ENCODE peak calls at places on chromosome 12, in four cellular contexts. H is H9, T is transverse colon, R is AG04450. K is an unnamed sample.

GRCh38 chr12:26803552-26803951 is 29.4 kb downstream of the ITPR2 start:
- DNase-seq in R (no peak), T (no peak), H (no peak), K (no peak)

GRCh38 chr12:15827136-15827535 is 37.9 kb upstream of the EPS8 start:
- DNase-seq in T (no peak), R (no peak), H (no peak), K (no peak)

GRCh38 chr12:119463211-119463914 is 128.8 kb downstream of the CCDC60 start:
- DNase-seq in R (no peak), H (no peak), T (no peak), K (no peak)

GRCh38 chr12:21992823-21993222 is 51.6 kb upstream of the ABCC9 start:
- DNase-seq in H (no peak), T (peak), R (no peak), K (peak)

GRCh38 chr12:106223485-106224391 is 24.1 kb downstream of the CKAP4 start:
- DNase-seq in T (peak), R (no peak), H (peak), K (peak)

GRCh38 chr12:125983094-125983783 is 918.0 kb downstream of the AACS start:
- DNase-seq in H (peak), T (peak), R (no peak), K (no peak)

GRCh38 chr12:114508529-114509129 is 102.7 kb upstream of the TBX5 start:
- DNase-seq in T (peak), H (peak), R (peak), K (peak)

GRCh38 chr12:115840159-115840558 is 437.3 kb downstream of the MED13L start:
- DNase-seq in T (no peak), H (no peak), R (no peak), K (no peak)

GRCh38 chr12:50985322-50985721 is 33.0 kb downstream of the HIGD1C start:
- DNase-seq in H (no peak), T (no peak), R (no peak), K (no peak)

GRCh38 chr12:59629890-59630289 is 34.1 kb downstream of the SLC16A7 start:
- DNase-seq in H (no peak), R (no peak), T (no peak), K (no peak)

GRCh38 chr12:70247653-70248199 is 4.5 kb downstream of the CNOT2 start:
- DNase-seq in H (no peak), R (no peak), T (no peak), K (no peak)

GRCh38 chr12:90234455-90234854 is 525.8 kb upstream of the ATP2B1 start:
- DNase-seq in R (no peak), H (no peak), T (no peak), K (no peak)

GRCh38 chr12:96219700-96220206 is 25.6 kb downstream of the ELK3 start:
- DNase-seq in T (no peak), R (peak), H (peak), K (no peak)

GRCh38 chr12:93733358-93733757 is 56.2 kb downstream of the CRADD start:
- DNase-seq in H (no peak), T (no peak), R (no peak), K (peak)

GRCh38 chr12:123063535-123063934 is 83.1 kb downstream of the ARL6IP4 start:
- DNase-seq in H (peak), R (no peak), T (no peak), K (no peak)

GRCh38 chr12:96227365-96228106 is 33.4 kb downstream of the ELK3 start:
- DNase-seq in R (no peak), H (no peak), T (no peak), K (no peak)

GRCh38 chr12:121614872-121615467 is 11.4 kb upstream of the ORAI1 start:
- DNase-seq in H (no peak), T (no peak), R (no peak), K (no peak)

GRCh38 chr12:121618659-121619233 is 7.6 kb upstream of the ORAI1 start:
- DNase-seq in H (no peak), T (no peak), R (no peak), K (no peak)

GRCh38 chr12:121626087-121626852 is at the start of gene ORAI1:
- DNase-seq in H (peak), R (peak), T (peak), K (peak)

DNA sequence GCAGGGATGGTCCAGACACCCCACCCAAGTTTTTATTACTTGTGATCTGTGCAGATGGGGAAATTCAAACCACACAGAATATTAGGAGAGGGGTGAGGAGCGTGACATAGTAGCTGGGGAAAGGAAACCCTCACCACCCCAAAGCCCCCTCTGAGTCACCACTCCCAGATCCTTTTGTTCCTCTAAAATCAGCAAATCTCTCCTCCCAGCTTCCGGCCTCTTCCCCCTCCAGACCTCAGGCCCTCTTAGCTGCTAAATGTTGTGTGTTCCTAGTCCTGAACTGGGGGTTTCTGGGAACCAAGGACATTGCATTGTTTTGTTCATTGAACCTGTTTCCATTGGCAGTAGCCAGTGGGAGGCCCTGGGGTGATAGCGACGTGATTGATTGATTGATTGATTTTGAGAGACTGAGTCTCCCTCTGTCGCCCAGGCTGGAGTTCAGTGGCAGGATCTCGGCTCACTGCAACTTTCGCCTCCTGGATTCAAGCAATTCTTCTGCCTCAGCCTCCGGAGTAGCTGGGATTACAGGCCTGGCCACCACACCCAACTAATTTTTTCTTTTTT is 5.9 kb upstream of the ORAI1 start:
- DNase-seq in R (no peak), H (peak), T (no peak), K (no peak)
- H3K27ac ChIP-seq in R (no peak), H (no peak), T (no peak), K (no peak)

GRCh38 chr12:112022241-112023016 is 9.2 kb downstream of the ERP29 start:
- DNase-seq in H (no peak), T (no peak), R (no peak), K (no peak)
- H3K27ac ChIP-seq in H (no peak), T (no peak), R (no peak), K (no peak)

DNA sequence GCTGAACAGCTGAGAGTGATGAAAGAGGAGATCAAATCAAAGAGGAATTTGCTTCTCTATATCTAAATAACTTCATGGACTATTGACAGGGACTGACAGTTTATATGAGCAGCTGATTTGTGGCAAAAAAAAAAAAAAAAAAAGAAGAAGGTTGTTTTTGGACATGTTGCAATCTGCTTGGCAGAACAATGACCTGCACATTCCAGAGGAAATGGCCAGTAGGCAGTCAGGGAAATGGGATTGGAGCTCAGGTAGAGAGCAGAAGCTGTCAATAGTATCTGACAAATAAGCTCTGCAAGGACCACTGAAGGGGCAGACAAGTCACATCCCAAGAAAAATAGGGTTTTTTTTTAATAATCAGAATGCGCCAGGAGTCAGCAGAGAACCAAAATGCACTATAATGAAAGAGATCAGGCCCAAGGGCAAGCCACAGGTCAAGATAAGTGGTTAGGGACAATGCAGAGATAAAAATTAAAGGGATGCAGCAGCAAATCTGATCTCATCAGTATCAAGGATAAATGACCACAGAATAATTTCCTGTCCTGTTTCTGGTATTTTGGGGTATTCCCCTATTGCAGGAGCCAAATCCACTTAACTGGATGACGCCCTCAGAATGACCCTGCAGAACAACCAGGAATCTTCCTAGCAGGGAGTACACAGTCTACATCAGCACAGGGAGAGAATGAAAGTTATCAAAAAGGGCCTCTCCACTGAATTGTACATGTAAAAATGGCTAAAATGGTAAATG is 22.6 kb upstream of the DUSP16 start:
- DNase-seq in R (no peak), H (no peak), T (no peak), K (no peak)
- H3K27ac ChIP-seq in R (no peak), H (no peak), T (no peak), K (no peak)

DNA sequence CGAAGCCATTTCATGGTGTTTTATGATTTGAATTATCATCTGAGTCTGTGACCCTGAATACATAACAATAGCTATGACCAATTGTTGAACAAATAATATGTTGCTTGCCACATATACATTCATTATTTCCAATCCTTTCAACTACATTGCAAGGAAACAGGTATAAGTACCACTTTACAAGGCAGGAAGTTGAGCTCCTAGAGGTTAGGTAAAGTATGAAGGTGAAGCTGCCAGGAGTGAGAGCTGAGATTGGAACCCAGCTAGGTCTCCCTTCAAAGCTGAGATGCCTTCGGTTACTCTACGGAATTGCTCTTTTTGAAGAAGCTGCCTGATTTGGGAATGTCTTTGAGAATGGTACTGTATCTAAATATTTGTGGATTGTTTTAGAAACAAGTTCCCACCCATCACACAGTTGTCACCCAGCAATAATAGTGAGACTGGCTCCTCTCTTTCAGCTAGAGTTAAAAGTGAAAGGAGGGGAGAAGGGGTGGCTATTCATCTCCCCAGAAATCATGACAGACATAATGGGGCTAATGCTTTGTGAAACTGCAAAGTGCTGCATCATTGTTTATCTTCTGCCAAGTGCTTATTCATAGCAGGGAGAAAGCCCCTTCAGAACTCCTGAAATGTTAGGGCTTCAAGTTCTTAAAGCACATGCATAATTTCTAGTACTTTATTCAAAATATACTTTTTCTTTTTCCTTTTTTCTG is 75.9 kb upstream of the AMIGO2 start:
- DNase-seq in R (no peak), H (no peak), T (no peak), K (no peak)
- H3K27ac ChIP-seq in R (peak), H (no peak), T (peak), K (no peak)

GRCh38 chr12:48972213-48973021 is 882 bp upstream of the WNT10B start:
- DNase-seq in R (no peak), H (peak), T (no peak), K (no peak)

GRCh38 chr12:48969160-48969771 is 2.3 kb downstream of the WNT10B start:
- DNase-seq in H (no peak), R (no peak), T (no peak), K (no peak)

GRCh38 chr12:48973084-48973483 is 1.5 kb upstream of the WNT10B start:
- DNase-seq in R (no peak), T (no peak), H (no peak), K (no peak)

GRCh38 chr12:48969847-48970701 is 1.5 kb downstream of the WNT10B start:
- DNase-seq in T (no peak), R (no peak), H (peak), K (no peak)

GRCh38 chr12:48970702-48971334 is 717 bp downstream of the WNT10B start:
- DNase-seq in T (no peak), R (no peak), H (no peak), K (no peak)
- H3K27ac ChIP-seq in T (no peak), R (no peak), H (no peak), K (no peak)

GRCh38 chr12:47828008-47828966 is 8.6 kb upstream of the HDAC7 start:
- DNase-seq in H (no peak), T (no peak), R (no peak), K (no peak)
- H3K27ac ChIP-seq in H (no peak), T (peak), R (peak), K (peak)

GRCh38 chr12:12505544-12506501 is 56.8 kb downstream of the DUSP16 start:
- DNase-seq in R (peak), T (no peak), H (no peak), K (no peak)
- H3K27ac ChIP-seq in R (no peak), T (peak), H (no peak), K (peak)

K was measured in heart left ventricle.